ENCODE peak calls at places on chromosomes 7 and 10, in seven cellular contexts. One of them, this sample, is unnamed.

GRCh38 chr10:43204943-43205671 is 61.8 kb downstream of the RASGEF1A start:
- DNase-seq in brain microvascular endothelial cell: peak
- DNase-seq in Peyer's patch: peak
- DNase-seq in ovary: peak
- DNase-seq in GM13977: peak
- DNase-seq in kidney epithelial cell: no peak
- DNase-seq in WTC11: peak
- DNase-seq in this sample: peak

GRCh38 chr10:31728698-31729224 is 199.9 kb downstream of the ARHGAP12 start:
- DNase-seq in brain microvascular endothelial cell: no peak
- DNase-seq in Peyer's patch: no peak
- DNase-seq in ovary: no peak
- DNase-seq in GM13977: no peak
- DNase-seq in kidney epithelial cell: no peak
- DNase-seq in WTC11: no peak
- DNase-seq in this sample: no peak

GRCh38 chr7:113698556-113699220 is 220.1 kb downstream of the PPP1R3A start:
- DNase-seq in brain microvascular endothelial cell: peak
- DNase-seq in Peyer's patch: no peak
- DNase-seq in ovary: no peak
- DNase-seq in GM13977: peak
- DNase-seq in kidney epithelial cell: peak
- DNase-seq in WTC11: peak
- DNase-seq in this sample: peak

GRCh38 chr7:43522406-43523156 is 60.3 kb upstream of the STK17A start:
- DNase-seq in brain microvascular endothelial cell: peak
- DNase-seq in Peyer's patch: no peak
- DNase-seq in ovary: no peak
- DNase-seq in GM13977: no peak
- DNase-seq in kidney epithelial cell: no peak
- DNase-seq in WTC11: no peak
- DNase-seq in this sample: no peak

GRCh38 chr7:132815696-132816334 is 239.5 kb upstream of the PLXNA4 start:
- DNase-seq in brain microvascular endothelial cell: no peak
- DNase-seq in Peyer's patch: no peak
- DNase-seq in ovary: no peak
- DNase-seq in GM13977: no peak
- DNase-seq in kidney epithelial cell: peak
- DNase-seq in WTC11: no peak
- DNase-seq in this sample: no peak

GRCh38 chr7:96718107-96719003 is 8.7 kb upstream of the SEM1 start:
- DNase-seq in brain microvascular endothelial cell: no peak
- DNase-seq in Peyer's patch: no peak
- DNase-seq in ovary: no peak
- DNase-seq in GM13977: no peak
- DNase-seq in kidney epithelial cell: no peak
- DNase-seq in WTC11: no peak
- DNase-seq in this sample: no peak

GRCh38 chr7:83410989-83411591 is 237.8 kb downstream of the SEMA3E start:
- DNase-seq in brain microvascular endothelial cell: peak
- DNase-seq in Peyer's patch: no peak
- DNase-seq in ovary: no peak
- DNase-seq in GM13977: peak
- DNase-seq in kidney epithelial cell: no peak
- DNase-seq in WTC11: no peak
- DNase-seq in this sample: peak

GRCh38 chr7:48366096-48366495 is 194.8 kb downstream of the ABCA13 start:
- DNase-seq in brain microvascular endothelial cell: no peak
- DNase-seq in Peyer's patch: no peak
- DNase-seq in ovary: no peak
- DNase-seq in GM13977: no peak
- DNase-seq in kidney epithelial cell: no peak
- DNase-seq in WTC11: no peak
- DNase-seq in this sample: no peak

GRCh38 chr7:87218941-87219544 is 489 bp downstream of the TMEM243 start:
- DNase-seq in brain microvascular endothelial cell: no peak
- DNase-seq in Peyer's patch: peak
- DNase-seq in ovary: peak
- DNase-seq in GM13977: peak
- DNase-seq in kidney epithelial cell: no peak
- DNase-seq in WTC11: peak
- DNase-seq in this sample: peak

GRCh38 chr7:148607151-148607661 is 16.6 kb downstream of the C7orf33 start:
- DNase-seq in brain microvascular endothelial cell: no peak
- DNase-seq in Peyer's patch: no peak
- DNase-seq in ovary: no peak
- DNase-seq in GM13977: no peak
- DNase-seq in kidney epithelial cell: no peak
- DNase-seq in WTC11: no peak
- DNase-seq in this sample: no peak

GRCh38 chr10:30581779-30582380 is 47.7 kb downstream of the LYZL2 start:
- DNase-seq in brain microvascular endothelial cell: peak
- DNase-seq in Peyer's patch: peak
- DNase-seq in ovary: peak
- DNase-seq in GM13977: peak
- DNase-seq in kidney epithelial cell: no peak
- DNase-seq in WTC11: peak
- DNase-seq in this sample: peak

GRCh38 chr10:99709480-99710229 is 22.3 kb downstream of the COX15 start:
- DNase-seq in brain microvascular endothelial cell: peak
- DNase-seq in Peyer's patch: no peak
- DNase-seq in ovary: no peak
- DNase-seq in GM13977: peak
- DNase-seq in kidney epithelial cell: no peak
- DNase-seq in WTC11: peak
- DNase-seq in this sample: peak

GRCh38 chr10:87507879-87508278 is 3.2 kb downstream of the MINPP1 start:
- DNase-seq in brain microvascular endothelial cell: no peak
- DNase-seq in Peyer's patch: no peak
- DNase-seq in ovary: no peak
- DNase-seq in GM13977: no peak
- DNase-seq in kidney epithelial cell: no peak
- DNase-seq in WTC11: no peak
- DNase-seq in this sample: no peak

GRCh38 chr7:112452102-112452888 is 2.0 kb downstream of the IFRD1 start:
- DNase-seq in brain microvascular endothelial cell: peak
- DNase-seq in Peyer's patch: peak
- DNase-seq in ovary: peak
- DNase-seq in GM13977: peak
- DNase-seq in kidney epithelial cell: no peak
- DNase-seq in WTC11: no peak
- DNase-seq in this sample: no peak

GRCh38 chr7:80133361-80134104 is 1.1 kb upstream of the GNAI1 start:
- DNase-seq in brain microvascular endothelial cell: no peak
- DNase-seq in Peyer's patch: no peak
- DNase-seq in ovary: peak
- DNase-seq in GM13977: no peak
- DNase-seq in kidney epithelial cell: no peak
- DNase-seq in WTC11: no peak
- DNase-seq in this sample: no peak
- TF ChIP-seq CTCF in brain microvascular endothelial cell: peak
- TF ChIP-seq CTCF in Peyer's patch: no peak
- TF ChIP-seq CTCF in ovary: no peak
- TF ChIP-seq CTCF in GM13977: no peak
- TF ChIP-seq CTCF in kidney epithelial cell: no peak
- TF ChIP-seq CTCF in WTC11: no peak
- TF ChIP-seq CTCF in this sample: no peak

GRCh38 chr7:108459922-108460551 is 3.8 kb upstream of the NRCAM start:
- DNase-seq in brain microvascular endothelial cell: peak
- DNase-seq in Peyer's patch: no peak
- DNase-seq in ovary: no peak
- DNase-seq in GM13977: peak
- DNase-seq in kidney epithelial cell: no peak
- DNase-seq in WTC11: no peak
- DNase-seq in this sample: peak
- TF ChIP-seq CTCF in brain microvascular endothelial cell: peak
- TF ChIP-seq CTCF in Peyer's patch: no peak
- TF ChIP-seq CTCF in ovary: no peak
- TF ChIP-seq CTCF in GM13977: peak
- TF ChIP-seq CTCF in kidney epithelial cell: peak
- TF ChIP-seq CTCF in WTC11: no peak
- TF ChIP-seq CTCF in this sample: peak

GRCh38 chr7:47284691-47285246 is 297.1 kb downstream of the TNS3 start:
- DNase-seq in brain microvascular endothelial cell: no peak
- DNase-seq in Peyer's patch: no peak
- DNase-seq in ovary: no peak
- DNase-seq in GM13977: no peak
- DNase-seq in kidney epithelial cell: no peak
- DNase-seq in WTC11: no peak
- DNase-seq in this sample: no peak

GRCh38 chr7:47288060-47288459 is 293.9 kb downstream of the TNS3 start:
- DNase-seq in brain microvascular endothelial cell: no peak
- DNase-seq in Peyer's patch: no peak
- DNase-seq in ovary: no peak
- DNase-seq in GM13977: no peak
- DNase-seq in kidney epithelial cell: no peak
- DNase-seq in WTC11: no peak
- DNase-seq in this sample: no peak

GRCh38 chr7:47283497-47284131 is 298.3 kb downstream of the TNS3 start:
- DNase-seq in brain microvascular endothelial cell: no peak
- DNase-seq in Peyer's patch: peak
- DNase-seq in ovary: no peak
- DNase-seq in GM13977: no peak
- DNase-seq in kidney epithelial cell: peak
- DNase-seq in WTC11: no peak
- DNase-seq in this sample: no peak

GRCh38 chr7:47282790-47283496 is 299.0 kb downstream of the TNS3 start:
- DNase-seq in brain microvascular endothelial cell: no peak
- DNase-seq in Peyer's patch: no peak
- DNase-seq in ovary: no peak
- DNase-seq in GM13977: no peak
- DNase-seq in kidney epithelial cell: no peak
- DNase-seq in WTC11: no peak
- DNase-seq in this sample: no peak

DNA sequence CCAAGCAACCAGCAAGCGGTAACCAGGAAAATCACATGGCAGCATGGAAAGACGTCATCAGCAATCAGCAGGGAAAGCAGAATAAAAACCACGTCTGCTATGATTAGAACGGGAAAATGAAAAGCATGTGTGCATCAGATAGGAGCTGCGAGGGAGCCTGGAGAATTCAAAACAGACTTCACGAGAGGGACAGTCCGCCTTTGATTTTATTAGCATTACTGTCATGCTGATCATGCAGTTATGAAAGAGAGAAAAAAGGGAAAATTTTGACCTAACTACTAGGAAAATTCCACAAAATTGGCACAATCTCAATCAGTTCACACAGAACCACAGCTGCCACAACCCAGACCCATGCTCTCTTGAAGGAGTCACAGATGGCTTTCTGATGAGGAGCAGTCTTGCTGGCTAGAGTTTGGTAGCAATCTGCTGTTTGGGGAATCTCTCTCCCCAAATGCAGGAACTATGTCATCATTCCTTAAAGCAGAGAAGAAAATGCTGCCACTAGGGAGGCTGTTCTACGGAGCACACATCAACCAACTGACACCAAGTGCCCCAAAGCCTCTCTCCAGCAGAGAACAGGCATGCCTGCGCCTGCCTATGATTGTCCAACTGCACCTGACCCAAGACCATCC is 295.9 kb downstream of the TNS3 start:
- DNase-seq in brain microvascular endothelial cell: peak
- DNase-seq in Peyer's patch: no peak
- DNase-seq in ovary: no peak
- DNase-seq in GM13977: no peak
- DNase-seq in kidney epithelial cell: no peak
- DNase-seq in WTC11: no peak
- DNase-seq in this sample: no peak
- TF ChIP-seq CTCF in brain microvascular endothelial cell: peak
- TF ChIP-seq CTCF in Peyer's patch: no peak
- TF ChIP-seq CTCF in ovary: no peak
- TF ChIP-seq CTCF in GM13977: no peak
- TF ChIP-seq CTCF in kidney epithelial cell: no peak
- TF ChIP-seq CTCF in WTC11: no peak
- TF ChIP-seq CTCF in this sample: no peak

DNA sequence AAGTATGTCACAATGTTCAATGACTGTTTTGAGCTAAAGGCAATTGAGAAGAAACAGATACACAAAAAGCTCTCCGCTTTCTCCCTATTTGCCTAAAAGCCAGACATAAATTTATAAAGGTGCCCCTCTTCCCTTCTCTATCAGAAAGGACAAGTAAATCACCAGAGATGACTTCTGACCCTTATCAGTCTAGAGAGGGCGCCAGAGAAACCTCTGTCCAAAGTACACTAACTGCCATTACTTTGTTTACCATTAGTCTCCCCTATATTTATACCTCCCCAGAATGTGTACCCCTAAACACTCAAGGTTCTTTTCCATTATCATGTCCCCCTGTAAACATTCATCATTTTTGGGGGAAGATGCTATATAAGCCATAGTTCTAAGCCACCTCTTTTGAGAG is 49.3 kb downstream of the TPK1 start:
- DNase-seq in brain microvascular endothelial cell: no peak
- DNase-seq in Peyer's patch: no peak
- DNase-seq in ovary: no peak
- DNase-seq in GM13977: peak
- DNase-seq in kidney epithelial cell: no peak
- DNase-seq in WTC11: no peak
- DNase-seq in this sample: no peak
- TF ChIP-seq CTCF in brain microvascular endothelial cell: peak
- TF ChIP-seq CTCF in Peyer's patch: no peak
- TF ChIP-seq CTCF in ovary: no peak
- TF ChIP-seq CTCF in GM13977: peak
- TF ChIP-seq CTCF in kidney epithelial cell: peak
- TF ChIP-seq CTCF in WTC11: no peak
- TF ChIP-seq CTCF in this sample: no peak

This sample was measured in activated CD8-positive, alpha-beta T cell treated with anti-CD3 and anti-CD28 coated beads for 36 hours.